ENCODE peak calls at places on chromosomes 11 and 22, in four cellular contexts. E is heart right ventricle, S is lung, F is bronchial epithelial cell. T is an unnamed sample.

GRCh38 chr11:44770401-44770800 is 43.6 kb downstream of the TSPAN18 start:
- DNase-seq in E (no peak), S (no peak), F (no peak), T (no peak)

GRCh38 chr11:132231656-132232173 is 861.3 kb downstream of the NTM start:
- DNase-seq in E (no peak), S (no peak), F (no peak), T (no peak)

GRCh38 chr11:109808569-109808968 is 284.6 kb upstream of the ZC3H12C start:
- DNase-seq in E (no peak), S (no peak), F (peak; percentile 67), T (no peak)

GRCh38 chr11:132080121-132080520 is 709.7 kb downstream of the NTM start:
- DNase-seq in E (no peak), S (no peak), F (peak; percentile 80), T (no peak)

GRCh38 chr11:71449596-71449995 is 1.4 kb upstream of the DHCR7 start:
- DNase-seq in E (no peak), S (no peak), F (peak; percentile 31), T (no peak)

GRCh38 chr11:35682230-35683195 is 19.9 kb downstream of the TRIM44 start:
- DNase-seq in E (no peak), S (no peak), F (no peak), T (no peak)

GRCh38 chr11:16606784-16607674 is 131.4 kb upstream of the C11orf58 start:
- DNase-seq in E (peak; percentile 70), S (peak; percentile 51), F (no peak), T (peak; percentile 25)

GRCh38 chr11:74735566-74735965 is 4.3 kb upstream of the CHRDL2 start:
- DNase-seq in E (no peak), S (no peak), F (no peak), T (no peak)

GRCh38 chr11:80727315-80727714 is 1286.5 kb upstream of the TENM4 start:
- DNase-seq in E (no peak), S (no peak), F (peak; percentile 35), T (peak; percentile 7)

GRCh38 chr11:103735497-103736032 is 300.9 kb upstream of the DDI1 start:
- DNase-seq in E (no peak), S (no peak), F (peak; percentile 23), T (no peak)

GRCh38 chr11:126188332-126189108 is 22.9 kb downstream of the RPUSD4 start:
- DNase-seq in E (no peak), S (no peak), F (no peak), T (peak; percentile 76)

GRCh38 chr22:22343603-22344276 is 99.2 kb downstream of the VPREB1 start:
- DNase-seq in E (no peak), S (no peak), F (no peak), T (peak; percentile 49)

GRCh38 chr22:26894362-26894761 is 237.0 kb downstream of the MIAT start:
- DNase-seq in E (no peak), S (no peak), F (peak; percentile 31), T (no peak)

GRCh38 chr22:46267431-46268279 is at the start of gene TTC38:
- DNase-seq in E (peak; percentile 96), S (peak; percentile 92), F (peak; percentile 26), T (peak; percentile 97)

GRCh38 chr22:44360686-44361381 is 48.1 kb upstream of the SHISAL1 start:
- DNase-seq in E (no peak), S (peak; percentile 50), F (peak; percentile 90), T (no peak)

GRCh38 chr11:108902027-108902469 is 237.2 kb downstream of the DDX10 start:
- DNase-seq in E (no peak), S (no peak), F (no peak), T (no peak)

GRCh38 chr11:32602657-32603410 is 19.2 kb downstream of the EIF3M start:
- DNase-seq in E (no peak), S (no peak), F (no peak), T (no peak)

GRCh38 chr11:2574043-2574552 is 125.7 kb downstream of the KCNQ1OT1 start:
- DNase-seq in E (no peak), S (no peak), F (no peak), T (no peak)

GRCh38 chr11:85889676-85890579 is 34.7 kb downstream of the CCDC83 start:
- DNase-seq in E (no peak), S (no peak), F (peak; percentile 86), T (no peak)

GRCh38 chr11:117857734-117858369 is 18.6 kb downstream of the FXYD6 start:
- DNase-seq in E (no peak), S (no peak), F (no peak), T (no peak)

GRCh38 chr11:8699903-8700302 is 17.3 kb downstream of the RPL27A start:
- DNase-seq in E (no peak), S (no peak), F (no peak), T (no peak)

GRCh38 chr11:113163291-113164030 is 150.9 kb upstream of the TTC12 start:
- DNase-seq in E (no peak), S (no peak), F (no peak), T (no peak)

GRCh38 chr11:36186340-36186739 is 102.9 kb downstream of the COMMD9 start:
- DNase-seq in E (no peak), S (no peak), F (peak; percentile 96), T (no peak)

GRCh38 chr22:24507742-24508141 is 12.6 kb downstream of the UPB1 start:
- DNase-seq in E (no peak), S (no peak), F (no peak), T (no peak)

GRCh38 chr11:26931881-26932280 is 62.0 kb upstream of the FIBIN start:
- DNase-seq in E (no peak), S (no peak), F (no peak), T (no peak)

GRCh38 chr11:40722179-40722795 is 737.2 kb downstream of the LRRC4C start:
- DNase-seq in E (no peak), S (no peak), F (peak; percentile 7), T (peak; percentile 34)

GRCh38 chr11:131378931-131379330 is 8.5 kb downstream of the NTM start:
- DNase-seq in E (no peak), S (no peak), F (no peak), T (no peak)

GRCh38 chr11:64208086-64208795 is 1.7 kb downstream of the FERMT3 start:
- DNase-seq in E (no peak), S (no peak), F (no peak), T (no peak)

DNA sequence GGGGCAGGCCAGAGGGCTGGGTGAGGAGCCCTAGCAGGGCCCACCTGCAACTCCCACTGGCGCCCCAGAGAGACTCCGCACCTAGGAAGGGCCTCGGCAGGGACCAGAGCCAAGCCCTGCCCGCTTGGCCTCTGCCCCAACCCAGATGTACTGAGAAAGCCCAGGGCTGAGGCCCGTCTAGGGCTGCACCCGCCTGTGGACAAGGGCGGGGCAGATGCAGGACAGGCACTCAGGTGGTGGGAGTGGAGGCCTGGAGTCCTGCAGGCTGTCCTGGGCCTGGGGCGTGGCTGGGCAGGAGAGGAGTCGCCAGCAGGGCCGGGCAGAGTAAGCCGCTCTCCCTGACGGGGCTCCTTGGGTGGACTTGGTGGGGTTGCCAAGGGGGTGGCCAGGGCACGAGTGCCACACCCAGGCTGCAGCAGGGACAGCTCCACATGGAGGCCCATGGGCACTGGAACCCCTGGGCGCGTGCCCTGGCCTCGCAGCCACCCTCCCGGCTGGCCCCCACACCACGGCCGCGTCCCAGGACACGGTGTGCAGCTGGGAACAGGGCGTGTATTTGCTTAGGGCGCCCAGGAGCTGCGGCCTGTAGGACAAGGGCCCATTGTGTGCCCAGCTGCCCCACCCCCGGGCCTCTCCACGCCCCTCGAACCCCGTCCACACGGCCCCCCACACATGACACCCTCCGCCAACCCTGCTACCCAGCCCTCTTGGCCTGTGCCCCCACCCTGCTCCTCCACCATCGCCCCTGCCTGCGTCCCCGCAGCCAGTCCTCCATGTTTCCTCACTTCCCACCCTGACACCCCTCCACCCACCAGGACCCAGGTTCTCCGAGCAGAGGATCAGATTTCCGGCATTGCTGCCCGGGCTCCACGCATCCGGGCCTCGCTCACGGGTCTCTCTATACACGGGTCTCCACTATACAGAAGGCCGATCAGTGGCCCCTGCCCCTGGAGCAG is 11.3 kb upstream of the PIM3 start:
- DNase-seq in E (no peak), S (peak; percentile 91), F (no peak), T (no peak)
- TF ChIP-seq CTCF in E (no peak), S (no peak), F (no peak), T (no peak)

GRCh38 chr11:57461841-57462489 is 1.6 kb downstream of the RTN4RL2 start:
- DNase-seq in E (no peak), S (no peak), F (no peak), T (no peak)

GRCh38 chr11:57458410-57459111 is 1.8 kb upstream of the RTN4RL2 start:
- DNase-seq in E (peak; percentile 52), S (no peak), F (no peak), T (peak; percentile 72)

GRCh38 chr11:57460756-57461749 is 725 bp downstream of the RTN4RL2 start:
- DNase-seq in E (no peak), S (no peak), F (no peak), T (no peak)

GRCh38 chr11:57459112-57460016 is 964 bp upstream of the RTN4RL2 start:
- DNase-seq in E (no peak), S (no peak), F (no peak), T (peak; percentile 52)

GRCh38 chr11:57460017-57460755 is at the start of gene RTN4RL2:
- DNase-seq in E (peak; percentile 49), S (peak; percentile 45), F (no peak), T (peak; percentile 84)
- TF ChIP-seq CTCF in E (no peak), S (no peak), F (peak; percentile 46), T (peak; percentile 48)

DNA sequence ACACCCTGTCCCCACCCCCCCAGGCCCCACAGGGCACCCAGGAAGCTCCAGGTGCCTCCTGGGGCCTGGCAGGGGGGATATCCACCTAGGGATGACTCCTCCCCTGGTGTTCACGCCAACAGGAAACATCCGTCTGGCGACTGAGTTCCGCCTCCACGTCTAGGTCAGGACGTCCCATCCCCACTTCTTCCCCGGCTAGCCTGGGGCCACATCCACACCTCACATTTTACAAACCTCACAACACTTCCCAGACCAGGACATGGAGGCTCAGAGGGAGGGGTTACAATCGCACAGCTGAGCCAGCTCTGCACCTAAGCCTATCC is 21.0 kb downstream of the MAFF start:
- DNase-seq in E (no peak), S (no peak), F (peak; percentile 81), T (no peak)
- TF ChIP-seq CTCF in E (no peak), S (no peak), F (no peak), T (no peak)

GRCh38 chr22:20604776-20605221 is 97.4 kb downstream of the MED15 start:
- DNase-seq in E (no peak), S (no peak), F (no peak), T (no peak)

GRCh38 chr22:20606784-20607128 is 99.3 kb downstream of the MED15 start:
- DNase-seq in E (no peak), S (no peak), F (no peak), T (no peak)

GRCh38 chr22:20605328-20605727 is 97.9 kb downstream of the MED15 start:
- DNase-seq in E (no peak), S (no peak), F (no peak), T (peak; percentile 22)

GRCh38 chr22:20607157-20607907 is 99.9 kb downstream of the MED15 start:
- DNase-seq in E (no peak), S (no peak), F (no peak), T (peak; percentile 30)

DNA sequence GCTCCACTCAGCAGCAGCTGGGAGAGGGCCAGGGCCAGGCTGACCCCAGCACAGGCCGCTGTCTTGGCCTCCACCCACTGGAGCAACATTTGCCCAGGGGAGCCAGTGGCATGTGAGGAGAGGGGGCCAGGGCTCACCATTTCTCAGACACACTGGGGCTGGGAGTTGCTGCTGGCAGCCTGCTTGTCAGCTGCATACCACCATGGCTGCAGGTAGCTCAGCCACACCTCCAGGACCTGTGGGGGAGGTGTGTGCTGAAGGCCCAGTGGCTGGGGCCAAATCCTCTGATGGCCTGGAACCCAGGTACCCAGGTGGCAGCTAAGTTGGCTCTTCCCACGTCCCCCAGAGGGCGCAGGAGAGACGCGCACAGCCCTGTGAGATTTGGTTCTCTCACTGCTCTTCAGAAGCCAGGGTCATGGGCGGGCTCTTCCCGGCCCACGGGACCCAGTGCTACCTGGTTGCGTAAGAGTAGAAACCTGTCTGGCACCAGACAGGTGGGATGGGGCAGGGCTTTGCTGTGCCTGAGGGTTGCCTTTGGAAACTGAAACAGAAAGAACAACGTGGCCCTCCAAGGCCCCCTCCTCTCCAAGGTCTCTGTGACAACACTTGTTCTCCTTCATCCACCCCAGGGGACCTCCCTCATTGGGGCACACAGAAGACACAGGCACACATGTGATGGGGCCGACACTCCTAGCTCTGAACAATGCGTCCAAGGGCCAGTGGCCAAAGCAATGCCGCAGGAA is 98.8 kb downstream of the MED15 start:
- DNase-seq in E (peak; percentile 22), S (peak; percentile 84), F (peak; percentile 82), T (peak; percentile 88)
- TF ChIP-seq CTCF in E (peak; percentile 63), S (peak; percentile 64), F (peak; percentile 97), T (peak; percentile 85)

T was measured in GM13976.